ENCODE peak calls at places on chromosome 7, in six cellular contexts. G is WERI-Rb-1, L is lung, X is fibroblast of lung, R is activated T-cell treated with anti-CD3 and anti-CD28 coated beads for 1 hour, D is naive B cell. V is an unnamed sample.

GRCh38 chr7:20241491-20242261 is 24.5 kb upstream of the MACC1 start:
- DNase-seq in G (no peak), L (no peak), X (peak), R (no peak), D (no peak), V (peak)

GRCh38 chr7:30433082-30433481 is 45.5 kb downstream of the NOD1 start:
- DNase-seq in G (no peak), L (peak), X (peak), R (no peak), D (no peak), V (no peak)

GRCh38 chr7:140215281-140215680 is 38.5 kb upstream of the KDM7A start:
- DNase-seq in G (no peak), L (no peak), X (no peak), R (no peak), D (no peak), V (no peak)

GRCh38 chr7:151782598-151783448 is 94.1 kb downstream of the PRKAG2 start:
- DNase-seq in G (peak), L (peak), X (peak), R (peak), D (peak), V (peak)

GRCh38 chr7:115618676-115619075 is 411.9 kb downstream of the TFEC start:
- DNase-seq in G (no peak), L (no peak), X (peak), R (no peak), D (no peak), V (peak)

GRCh38 chr7:139068543-139069399 is 32.9 kb upstream of the ZC3HAV1L start:
- DNase-seq in G (no peak), L (no peak), X (no peak), R (no peak), D (no peak), V (no peak)

GRCh38 chr7:63027075-63027474 is 971.6 kb upstream of the ZNF722 start:
- DNase-seq in G (no peak), L (no peak), X (no peak), R (no peak), D (no peak), V (no peak)

GRCh38 chr7:93147358-93147757 is 827 bp downstream of the SAMD9L start:
- DNase-seq in G (no peak), L (peak), X (peak), R (peak), D (peak), V (peak)

GRCh38 chr7:157851501-157852067 is 514.8 kb downstream of the DNAJB6 start:
- DNase-seq in G (no peak), L (peak), X (no peak), R (peak), D (no peak), V (peak)

GRCh38 chr7:98874942-98875341 is 3.4 kb upstream of the TRRAP start:
- DNase-seq in G (no peak), L (no peak), X (no peak), R (no peak), D (no peak), V (no peak)

GRCh38 chr7:44796034-44796503 is 412 bp upstream of the PPIA start:
- DNase-seq in G (no peak), L (no peak), X (peak), R (no peak), D (no peak), V (no peak)

GRCh38 chr7:7756577-7756976 is 38.2 kb upstream of the RPA3 start:
- DNase-seq in G (no peak), L (no peak), X (no peak), R (no peak), D (no peak), V (no peak)

GRCh38 chr7:16753932-16754571 is 497 bp downstream of the TSPAN13 start:
- DNase-seq in G (peak), L (peak), X (peak), R (no peak), D (peak), V (peak)

GRCh38 chr7:15041226-15041625 is 138.7 kb upstream of the DGKB start:
- DNase-seq in G (no peak), L (no peak), X (peak), R (no peak), D (no peak), V (no peak)

GRCh38 chr7:152173372-152174070 is 148.0 kb downstream of the GALNT11 start:
- DNase-seq in G (no peak), L (no peak), X (no peak), R (no peak), D (no peak), V (no peak)

GRCh38 chr7:140541513-140542192 is 62.3 kb upstream of the MKRN1 start:
- DNase-seq in G (peak), L (peak), X (peak), R (no peak), D (no peak), V (peak)

GRCh38 chr7:29878081-29878688 is 71.9 kb downstream of the WIPF3 start:
- DNase-seq in G (peak), L (no peak), X (peak), R (peak), D (peak), V (no peak)

GRCh38 chr7:131502810-131503545 is 53.5 kb downstream of the PODXL start:
- DNase-seq in G (peak), L (no peak), X (peak), R (no peak), D (no peak), V (peak)

V was measured in Daoy.